ENCODE peak calls at places on chromosomes 11 and 22, in five cellular contexts. One of them, this sample, is unnamed.

GRCh38 chr11:33344611-33345010 is 87.4 kb downstream of the HIPK3 start:
- DNase-seq in ovary: no peak
- DNase-seq in IMR-90: peak; percentile 18
- DNase-seq in left ventricle myocardium inferior: no peak
- DNase-seq in suprapubic skin: no peak
- DNase-seq in this sample: no peak

GRCh38 chr11:45379162-45379863 is 93.2 kb upstream of the SYT13 start:
- DNase-seq in ovary: no peak
- DNase-seq in IMR-90: no peak
- DNase-seq in left ventricle myocardium inferior: no peak
- DNase-seq in suprapubic skin: no peak
- DNase-seq in this sample: no peak

GRCh38 chr22:38345782-38346181 is 28.5 kb upstream of the CSNK1E start:
- DNase-seq in ovary: peak; percentile 13
- DNase-seq in IMR-90: no peak
- DNase-seq in left ventricle myocardium inferior: no peak
- DNase-seq in suprapubic skin: peak; percentile 44
- DNase-seq in this sample: no peak

GRCh38 chr11:45900916-45901617 is 6.0 kb downstream of the FREY1 start:
- DNase-seq in ovary: peak; percentile 66
- DNase-seq in IMR-90: no peak
- DNase-seq in left ventricle myocardium inferior: no peak
- DNase-seq in suprapubic skin: no peak
- DNase-seq in this sample: no peak

GRCh38 chr11:124758355-124759267 is 3.5 kb downstream of the ESAM start:
- DNase-seq in ovary: peak; percentile 70
- DNase-seq in IMR-90: peak; percentile 44
- DNase-seq in left ventricle myocardium inferior: peak; percentile 78
- DNase-seq in suprapubic skin: peak; percentile 87
- DNase-seq in this sample: no peak

GRCh38 chr22:45263790-45264269 is 20.9 kb upstream of the UPK3A start:
- DNase-seq in ovary: peak; percentile 80
- DNase-seq in IMR-90: peak; percentile 84
- DNase-seq in left ventricle myocardium inferior: peak; percentile 72
- DNase-seq in suprapubic skin: no peak
- DNase-seq in this sample: peak; percentile 87

GRCh38 chr11:7672276-7672959 is 882 bp downstream of the CYB5R2 start:
- DNase-seq in ovary: no peak
- DNase-seq in IMR-90: no peak
- DNase-seq in left ventricle myocardium inferior: no peak
- DNase-seq in suprapubic skin: no peak
- DNase-seq in this sample: peak; percentile 77

GRCh38 chr11:43150697-43151096 is 161.1 kb upstream of the API5 start:
- DNase-seq in ovary: no peak
- DNase-seq in IMR-90: no peak
- DNase-seq in left ventricle myocardium inferior: no peak
- DNase-seq in suprapubic skin: no peak
- DNase-seq in this sample: no peak

GRCh38 chr11:85810871-85811611 is at the start of gene SYTL2:
- DNase-seq in ovary: peak; percentile 68
- DNase-seq in IMR-90: peak; percentile 48
- DNase-seq in left ventricle myocardium inferior: peak; percentile 70
- DNase-seq in suprapubic skin: peak; percentile 73
- DNase-seq in this sample: peak; percentile 79

DNA sequence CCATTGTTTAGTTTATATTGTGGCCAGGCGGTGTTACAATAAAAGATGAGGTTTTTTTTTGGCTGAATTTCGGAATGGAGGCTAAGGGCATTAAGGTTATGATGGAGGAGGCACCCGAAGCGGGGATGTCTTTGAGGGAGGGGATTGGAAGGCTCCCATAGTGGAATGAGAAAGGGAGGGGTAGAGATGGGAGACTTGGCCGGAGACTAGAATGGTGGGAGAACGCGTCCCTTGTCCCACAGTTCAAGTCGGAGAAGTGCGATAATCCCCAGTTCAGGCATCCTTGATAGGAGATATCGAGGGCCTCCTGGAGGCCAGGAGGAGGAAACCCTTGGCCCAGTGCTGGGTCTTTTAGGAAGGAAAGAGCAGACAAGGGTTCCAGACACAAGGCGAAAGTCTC is 21.6 kb downstream of the ZNF195 start:
- DNase-seq in ovary: no peak
- DNase-seq in IMR-90: no peak
- DNase-seq in left ventricle myocardium inferior: no peak
- DNase-seq in suprapubic skin: no peak
- DNase-seq in this sample: no peak
- H3K9me3 ChIP-seq in ovary: no peaks in the 10 kb centered on the region
- H3K9me3 ChIP-seq in IMR-90: peaks cover 80% of the 10 kb centered on the region
- H3K9me3 ChIP-seq in left ventricle myocardium inferior: peaks cover 100% of the 10 kb centered on the region
- H3K9me3 ChIP-seq in suprapubic skin: peaks cover 41% of the 10 kb centered on the region
- H3K9me3 ChIP-seq in this sample: peaks cover 25% of the 10 kb centered on the region

GRCh38 chr11:98674390-98674789 is 346.4 kb upstream of the CNTN5 start:
- DNase-seq in ovary: no peak
- DNase-seq in IMR-90: no peak
- DNase-seq in left ventricle myocardium inferior: no peak
- DNase-seq in suprapubic skin: no peak
- DNase-seq in this sample: no peak
- H3K9me3 ChIP-seq in ovary: no peaks in the 10 kb centered on the region
- H3K9me3 ChIP-seq in IMR-90: peaks cover 2% of the 10 kb centered on the region
- H3K9me3 ChIP-seq in left ventricle myocardium inferior: peaks cover 25% of the 10 kb centered on the region
- H3K9me3 ChIP-seq in suprapubic skin: no peaks in the 10 kb centered on the region
- H3K9me3 ChIP-seq in this sample: no peaks in the 10 kb centered on the region

DNA sequence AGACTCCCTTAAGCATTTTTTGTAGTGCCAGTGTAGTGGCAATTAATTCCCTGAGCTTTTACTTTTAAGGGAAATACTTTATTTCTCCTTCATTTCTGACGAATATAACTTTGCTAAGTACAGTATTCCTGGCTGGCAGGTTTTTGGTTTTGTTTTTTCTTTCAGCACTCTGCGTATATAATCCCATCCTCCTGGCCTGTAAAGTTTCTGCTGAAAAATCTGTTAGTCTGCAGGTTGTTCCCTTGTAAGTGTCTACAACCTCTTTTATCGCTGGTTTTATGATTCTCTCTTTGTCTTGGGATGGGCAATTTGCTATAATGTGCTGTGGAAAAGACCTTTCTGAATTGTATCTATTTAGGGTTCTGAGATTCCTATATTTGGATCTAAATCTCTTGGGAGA is 56.0 kb downstream of the KCNQ1OT1 start:
- DNase-seq in ovary: no peak
- DNase-seq in IMR-90: no peak
- DNase-seq in left ventricle myocardium inferior: no peak
- DNase-seq in suprapubic skin: no peak
- DNase-seq in this sample: no peak
- H3K9me3 ChIP-seq in ovary: no peaks in the 10 kb centered on the region
- H3K9me3 ChIP-seq in IMR-90: peaks cover 51% of the 10 kb centered on the region
- H3K9me3 ChIP-seq in left ventricle myocardium inferior: peaks cover 99% of the 10 kb centered on the region
- H3K9me3 ChIP-seq in suprapubic skin: peaks cover 30% of the 10 kb centered on the region
- H3K9me3 ChIP-seq in this sample: peaks cover 16% of the 10 kb centered on the region

DNA sequence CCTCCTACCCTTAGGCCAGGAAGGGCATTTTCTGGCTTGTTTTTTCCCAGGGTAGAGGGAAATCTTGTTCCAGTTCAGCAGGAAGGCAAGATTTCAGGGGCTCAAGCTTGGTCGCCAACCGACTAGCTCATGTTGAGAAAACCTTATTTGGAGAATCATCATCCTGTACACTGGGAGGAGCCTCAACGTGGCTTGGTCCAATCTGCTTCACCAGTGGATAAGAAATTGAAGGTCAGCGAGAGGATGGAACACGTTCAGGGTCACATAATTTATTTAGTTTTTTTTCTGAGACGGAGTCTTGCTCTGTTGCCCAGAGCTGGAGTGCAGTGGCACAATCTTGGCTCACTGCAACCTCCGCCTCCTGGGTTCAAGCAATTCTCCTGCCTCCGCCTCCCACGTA is 20.5 kb downstream of the FADS2 start:
- DNase-seq in ovary: no peak
- DNase-seq in IMR-90: no peak
- DNase-seq in left ventricle myocardium inferior: no peak
- DNase-seq in suprapubic skin: no peak
- DNase-seq in this sample: no peak
- H3K9me3 ChIP-seq in ovary: no peaks in the 10 kb centered on the region
- H3K9me3 ChIP-seq in IMR-90: no peaks in the 10 kb centered on the region
- H3K9me3 ChIP-seq in left ventricle myocardium inferior: no peaks in the 10 kb centered on the region
- H3K9me3 ChIP-seq in suprapubic skin: no peaks in the 10 kb centered on the region
- H3K9me3 ChIP-seq in this sample: no peaks in the 10 kb centered on the region

GRCh38 chr22:47283616-47284270 is 521.3 kb downstream of the TBC1D22A start:
- DNase-seq in ovary: no peak
- DNase-seq in IMR-90: no peak
- DNase-seq in left ventricle myocardium inferior: no peak
- DNase-seq in suprapubic skin: no peak
- DNase-seq in this sample: no peak

GRCh38 chr22:47282366-47282765 is 519.9 kb downstream of the TBC1D22A start:
- DNase-seq in ovary: no peak
- DNase-seq in IMR-90: no peak
- DNase-seq in left ventricle myocardium inferior: no peak
- DNase-seq in suprapubic skin: no peak
- DNase-seq in this sample: no peak

GRCh38 chr22:47279337-47279736 is 516.9 kb downstream of the TBC1D22A start:
- DNase-seq in ovary: no peak
- DNase-seq in IMR-90: no peak
- DNase-seq in left ventricle myocardium inferior: no peak
- DNase-seq in suprapubic skin: peak; percentile 31
- DNase-seq in this sample: no peak

GRCh38 chr22:47282851-47283250 is 520.4 kb downstream of the TBC1D22A start:
- DNase-seq in ovary: no peak
- DNase-seq in IMR-90: no peak
- DNase-seq in left ventricle myocardium inferior: no peak
- DNase-seq in suprapubic skin: no peak
- DNase-seq in this sample: no peak

DNA sequence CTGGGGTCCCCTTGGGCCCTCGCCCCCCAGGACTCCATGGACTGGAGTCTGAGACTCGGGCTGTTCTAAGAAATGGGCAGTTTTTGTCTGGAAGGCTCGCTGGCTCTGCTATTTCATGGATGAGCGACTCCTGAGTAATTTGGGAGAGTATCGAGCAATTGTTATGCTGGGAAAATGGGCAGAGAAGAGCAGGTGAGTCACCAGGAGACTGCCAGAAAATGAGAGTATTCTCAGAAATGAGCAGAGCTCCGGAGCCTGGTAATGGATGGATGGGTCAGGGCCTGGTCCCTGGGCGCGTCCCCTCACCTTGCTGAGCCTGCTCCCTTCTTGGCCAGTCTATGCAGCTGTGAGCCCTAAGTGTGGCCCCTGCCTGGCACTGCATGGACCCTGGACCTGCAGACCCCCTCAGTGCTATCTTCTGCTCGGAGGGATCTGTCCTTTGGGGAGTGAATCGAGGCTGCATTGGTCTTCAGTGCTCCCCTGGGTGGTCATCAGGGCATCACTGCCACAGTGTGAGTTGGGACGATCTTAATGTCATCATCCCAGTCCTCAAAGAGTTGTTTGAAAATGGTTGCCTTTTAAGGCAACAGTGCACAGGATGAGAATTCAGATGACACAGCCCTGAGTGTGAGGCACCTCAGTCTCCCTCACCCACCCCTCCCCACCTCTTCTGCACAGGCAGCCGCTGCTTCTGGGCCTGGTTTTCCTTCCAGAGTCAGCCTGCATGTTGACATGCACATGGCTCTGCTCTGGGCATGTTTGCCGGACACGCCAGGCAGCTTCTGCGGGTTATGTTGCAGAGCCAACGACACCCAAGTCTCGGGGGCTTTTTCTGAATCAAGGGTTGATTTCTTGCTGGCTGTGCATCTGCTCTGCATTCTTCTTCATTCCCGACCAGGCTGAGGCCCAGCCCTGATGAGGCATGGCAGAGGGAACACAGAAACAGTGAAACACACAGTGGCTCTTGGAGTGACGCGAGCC is 519.0 kb downstream of the TBC1D22A start:
- DNase-seq in ovary: no peak
- DNase-seq in IMR-90: peak; percentile 41
- DNase-seq in left ventricle myocardium inferior: no peak
- DNase-seq in suprapubic skin: no peak
- DNase-seq in this sample: peak; percentile 35
- H3K9me3 ChIP-seq in ovary: no peaks in the 10 kb centered on the region
- H3K9me3 ChIP-seq in IMR-90: no peaks in the 10 kb centered on the region
- H3K9me3 ChIP-seq in left ventricle myocardium inferior: no peaks in the 10 kb centered on the region
- H3K9me3 ChIP-seq in suprapubic skin: no peaks in the 10 kb centered on the region
- H3K9me3 ChIP-seq in this sample: no peaks in the 10 kb centered on the region

DNA sequence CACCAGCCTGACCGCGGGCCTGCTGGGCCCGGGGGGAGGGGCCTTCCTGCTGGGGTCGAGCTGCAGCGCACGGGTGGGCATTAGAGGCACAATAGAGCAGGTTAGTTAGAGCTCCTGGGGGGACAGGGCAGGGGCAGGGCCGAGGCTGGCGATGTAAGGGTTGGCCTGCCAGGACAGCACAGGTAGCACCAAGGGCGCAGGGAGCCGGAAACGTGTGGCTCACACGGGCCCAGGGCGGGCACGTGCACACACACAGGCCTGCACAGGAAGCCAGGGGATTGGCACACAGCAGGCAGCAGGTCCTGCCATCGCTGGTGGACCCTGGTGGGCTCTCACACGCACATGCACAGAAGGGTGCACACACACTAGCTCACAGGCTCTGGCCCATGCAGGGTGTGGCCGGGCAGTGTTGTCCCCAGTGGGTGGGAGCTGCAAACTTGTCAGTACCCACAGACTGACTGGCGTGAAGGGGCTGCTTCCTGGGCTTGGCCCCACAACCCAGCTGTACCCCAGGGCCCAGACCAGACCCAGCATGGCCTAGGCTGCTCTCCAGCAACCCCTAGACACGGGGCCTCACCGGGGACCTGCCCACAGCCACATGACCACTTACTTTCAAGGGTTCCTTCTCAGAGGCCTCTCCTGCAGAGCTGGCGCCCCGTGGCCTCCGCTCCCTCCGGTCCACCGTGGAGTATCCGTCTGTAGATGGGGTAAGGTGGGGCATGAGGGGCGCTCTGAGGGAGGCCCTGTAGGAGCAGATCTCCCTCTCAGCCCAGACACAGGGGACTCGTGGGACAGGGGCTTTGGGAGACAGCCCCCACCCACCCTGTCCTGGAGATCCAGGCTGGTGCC is 29.9 kb upstream of the TXNRD2 start:
- DNase-seq in ovary: no peak
- DNase-seq in IMR-90: no peak
- DNase-seq in left ventricle myocardium inferior: no peak
- DNase-seq in suprapubic skin: no peak
- DNase-seq in this sample: peak; percentile 81
- H3K9me3 ChIP-seq in ovary: no peaks in the 10 kb centered on the region
- H3K9me3 ChIP-seq in IMR-90: no peaks in the 10 kb centered on the region
- H3K9me3 ChIP-seq in left ventricle myocardium inferior: no peaks in the 10 kb centered on the region
- H3K9me3 ChIP-seq in suprapubic skin: no peaks in the 10 kb centered on the region
- H3K9me3 ChIP-seq in this sample: no peaks in the 10 kb centered on the region

DNA sequence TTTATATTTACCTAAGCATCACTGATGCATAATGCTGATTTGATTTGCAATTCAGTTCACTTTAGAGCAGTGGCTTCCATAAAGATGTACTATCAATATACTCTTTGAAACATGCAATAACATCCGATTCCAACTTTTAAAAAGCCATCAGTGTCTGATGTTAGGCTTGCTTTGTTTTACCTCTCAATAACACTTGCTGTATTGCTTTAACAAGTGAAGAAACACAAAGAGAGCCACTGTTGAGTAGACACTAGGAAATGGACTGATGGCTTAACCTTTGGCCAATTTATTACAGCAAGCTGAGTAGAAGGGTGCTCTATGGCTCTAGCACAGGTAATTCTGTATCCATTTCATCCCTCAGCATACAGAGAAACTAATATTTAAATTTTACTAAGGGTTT is 122.1 kb downstream of the FCHSD2 start:
- DNase-seq in ovary: no peak
- DNase-seq in IMR-90: no peak
- DNase-seq in left ventricle myocardium inferior: no peak
- DNase-seq in suprapubic skin: no peak
- DNase-seq in this sample: no peak
- H3K9me3 ChIP-seq in ovary: peaks cover 3% of the 10 kb centered on the region
- H3K9me3 ChIP-seq in IMR-90: no peaks in the 10 kb centered on the region
- H3K9me3 ChIP-seq in left ventricle myocardium inferior: peaks cover 18% of the 10 kb centered on the region
- H3K9me3 ChIP-seq in suprapubic skin: no peaks in the 10 kb centered on the region
- H3K9me3 ChIP-seq in this sample: no peaks in the 10 kb centered on the region

GRCh38 chr11:64832467-64833197 is 11.8 kb downstream of the CDC42BPG start:
- DNase-seq in ovary: no peak
- DNase-seq in IMR-90: no peak
- DNase-seq in left ventricle myocardium inferior: no peak
- DNase-seq in suprapubic skin: no peak
- DNase-seq in this sample: no peak
- H3K9me3 ChIP-seq in ovary: no peaks in the 10 kb centered on the region
- H3K9me3 ChIP-seq in IMR-90: no peaks in the 10 kb centered on the region
- H3K9me3 ChIP-seq in left ventricle myocardium inferior: no peaks in the 10 kb centered on the region
- H3K9me3 ChIP-seq in suprapubic skin: no peaks in the 10 kb centered on the region
- H3K9me3 ChIP-seq in this sample: no peaks in the 10 kb centered on the region

This sample was measured in right lobe of liver.